ENCODE peak calls at places on chromosome 16, in four cellular contexts. B, A, E and R are unnamed samples.

GRCh38 chr16:57405194-57405593 is 627 bp downstream of the CCL17 start:
- DNase-seq in B (no peak), A (no peak), E (no peak), R (no peak)

GRCh38 chr16:50088302-50088701 is 22.5 kb downstream of the HEATR3 start:
- DNase-seq in B (no peak), A (no peak), E (no peak), R (no peak)

GRCh38 chr16:1445518-1446197 is 1.3 kb upstream of the CCDC154 start:
- DNase-seq in B (no peak), A (no peak), E (no peak), R (no peak)

GRCh38 chr16:67296422-67296821 is 17.1 kb downstream of the PLEKHG4 start:
- DNase-seq in B (no peak), A (no peak), E (no peak), R (no peak)

GRCh38 chr16:2428051-2428786 is 1.0 kb upstream of the CCNF start:
- DNase-seq in B (no peak), A (no peak), E (peak), R (no peak)

GRCh38 chr16:13940397-13940933 is 20.5 kb downstream of the ERCC4 start:
- DNase-seq in B (no peak), A (peak), E (no peak), R (no peak)

GRCh38 chr16:63841271-63841670 is 1280.6 kb downstream of the CDH11 start:
- DNase-seq in B (no peak), A (no peak), E (no peak), R (no peak)

GRCh38 chr16:30030841-30031413 is at the start of gene TLCD3B:
- DNase-seq in B (no peak), A (no peak), E (no peak), R (no peak)

GRCh38 chr16:58492066-58492465 is 7.9 kb upstream of the NDRG4 start:
- DNase-seq in B (no peak), A (no peak), E (no peak), R (no peak)

GRCh38 chr16:69476920-69477418 is 52.5 kb downstream of the CYB5B start:
- DNase-seq in B (no peak), A (peak), E (peak), R (peak)

GRCh38 chr16:49825006-49825405 is 30.9 kb downstream of the ZNF423 start:
- DNase-seq in B (no peak), A (no peak), E (no peak), R (no peak)

GRCh38 chr16:88633684-88634140 is 4.7 kb upstream of the IL17C start:
- DNase-seq in B (no peak), A (peak), E (peak), R (no peak)

GRCh38 chr16:2474877-2475412 is at the start of gene TBC1D24:
- DNase-seq in B (no peak), A (peak), E (peak), R (peak)

GRCh38 chr16:87384162-87384999 is 805 bp upstream of the FBXO31 start:
- DNase-seq in B (no peak), A (peak), E (peak), R (no peak)

GRCh38 chr16:8678068-8678927 is 3.9 kb downstream of the ABAT start:
- DNase-seq in B (no peak), A (peak), E (no peak), R (no peak)

DNA sequence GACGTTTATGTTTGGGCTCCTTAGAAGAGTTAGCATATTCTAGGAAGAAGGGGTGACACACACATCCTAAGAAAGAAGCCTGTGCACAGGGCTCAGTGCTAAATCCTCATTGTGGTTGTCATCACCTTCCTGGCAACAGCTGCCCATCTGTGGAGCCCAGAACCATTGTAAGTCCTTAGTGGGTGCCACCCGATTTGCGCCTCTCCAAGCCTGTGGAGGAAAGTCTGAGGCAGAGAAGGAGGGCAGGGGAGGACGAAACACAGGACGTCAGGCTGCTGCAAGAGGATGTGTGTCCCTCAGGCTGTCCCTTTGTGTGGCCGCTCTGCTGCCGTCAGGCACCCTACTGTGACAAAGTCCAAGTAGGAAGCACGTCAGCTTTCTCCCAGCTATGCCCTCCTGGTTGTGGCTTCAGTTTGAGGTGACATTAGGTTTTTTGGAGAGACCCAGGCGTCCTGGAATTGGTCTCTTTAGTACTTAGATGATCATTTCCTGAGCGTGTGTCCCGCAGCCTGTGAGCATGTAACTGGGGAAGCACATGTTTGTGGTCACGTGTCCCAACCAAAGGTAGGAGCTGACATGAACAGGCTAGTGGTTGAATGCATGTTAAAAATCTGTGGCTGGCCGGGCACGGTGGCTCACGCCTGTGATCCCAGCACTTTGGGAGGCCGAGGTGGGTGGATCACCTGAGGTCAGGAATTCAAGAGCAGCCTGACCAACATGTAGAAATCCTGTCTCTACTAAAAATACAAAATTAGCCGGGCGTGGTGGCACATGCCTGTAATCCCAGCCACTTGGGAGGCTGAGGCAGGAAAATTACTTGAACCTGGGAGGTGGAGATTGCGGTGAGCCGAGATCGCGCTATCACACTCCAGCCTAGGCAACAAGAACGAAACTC is 10.7 kb downstream of the CLUAP1 start:
- DNase-seq in B (no peak), A (no peak), E (no peak), R (no peak)
- TF ChIP-seq FOSL1 in B (no peak), A (no peak), E (no peak), R (no peak)

GRCh38 chr16:75379911-75380847 is 53.1 kb downstream of the CFDP1 start:
- DNase-seq in B (no peak), A (no peak), E (no peak), R (no peak)
- TF ChIP-seq FOSL1 in B (no peak), A (no peak), E (no peak), R (no peak)

GRCh38 chr16:10970065-10970464 is 25.7 kb downstream of the CLEC16A start:
- DNase-seq in B (no peak), A (no peak), E (no peak), R (no peak)
- TF ChIP-seq FOSL1 in B (no peak), A (no peak), E (no peak), R (no peak)

GRCh38 chr16:4371481-4372314 is at the start of gene VASN:
- DNase-seq in B (no peak), A (peak), E (peak), R (peak)
- TF ChIP-seq FOSL1 in B (no peak), A (no peak), E (no peak), R (no peak)

GRCh38 chr16:79893445-79893844 is 292.9 kb upstream of the MAF start:
- DNase-seq in B (no peak), A (no peak), E (no peak), R (no peak)
- TF ChIP-seq FOSL1 in B (no peak), A (no peak), E (no peak), R (no peak)